ENCODE peak calls at places on chromosomes 7 and 10, in seven cellular contexts. One of them, this sample, is unnamed.

GRCh38 chr7:75642810-75643486 is 95.8 kb downstream of the HIP1 start:
- DNase-seq in H1: peak
- DNase-seq in HCT116: peak
- DNase-seq in K562: peak
- DNase-seq in SK-N-SH: peak
- DNase-seq in GM12878: peak
- DNase-seq in HepG2: peak
- DNase-seq in this sample: peak

GRCh38 chr10:87603196-87603595 is 56.5 kb upstream of the PAPSS2 start:
- DNase-seq in H1: no peak
- DNase-seq in HCT116: no peak
- DNase-seq in K562: no peak
- DNase-seq in SK-N-SH: no peak
- DNase-seq in GM12878: no peak
- DNase-seq in HepG2: no peak
- DNase-seq in this sample: no peak

GRCh38 chr7:25481891-25482290 is 253.6 kb upstream of the NPVF start:
- DNase-seq in H1: no peak
- DNase-seq in HCT116: no peak
- DNase-seq in K562: no peak
- DNase-seq in SK-N-SH: no peak
- DNase-seq in GM12878: no peak
- DNase-seq in HepG2: no peak
- DNase-seq in this sample: no peak

GRCh38 chr10:46523881-46524470 is 32.5 kb downstream of the GPRIN2 start:
- DNase-seq in H1: no peak
- DNase-seq in HCT116: peak
- DNase-seq in K562: no peak
- DNase-seq in SK-N-SH: peak
- DNase-seq in GM12878: no peak
- DNase-seq in HepG2: no peak
- DNase-seq in this sample: no peak

GRCh38 chr7:157000741-157001653 is 9.5 kb downstream of the MNX1 start:
- DNase-seq in H1: peak
- DNase-seq in HCT116: no peak
- DNase-seq in K562: no peak
- DNase-seq in SK-N-SH: peak
- DNase-seq in GM12878: no peak
- DNase-seq in HepG2: no peak
- DNase-seq in this sample: no peak

GRCh38 chr7:46927131-46927810 is 654.6 kb downstream of the TNS3 start:
- DNase-seq in H1: no peak
- DNase-seq in HCT116: no peak
- DNase-seq in K562: no peak
- DNase-seq in SK-N-SH: no peak
- DNase-seq in GM12878: no peak
- DNase-seq in HepG2: no peak
- DNase-seq in this sample: no peak

GRCh38 chr7:16428672-16429071 is 7.3 kb upstream of the CRPPA start:
- DNase-seq in H1: no peak
- DNase-seq in HCT116: no peak
- DNase-seq in K562: no peak
- DNase-seq in SK-N-SH: no peak
- DNase-seq in GM12878: no peak
- DNase-seq in HepG2: no peak
- DNase-seq in this sample: no peak

GRCh38 chr7:46006212-46006611 is 85.1 kb upstream of the IGFBP3 start:
- DNase-seq in H1: no peak
- DNase-seq in HCT116: no peak
- DNase-seq in K562: no peak
- DNase-seq in SK-N-SH: no peak
- DNase-seq in GM12878: no peak
- DNase-seq in HepG2: no peak
- DNase-seq in this sample: peak

GRCh38 chr7:73809454-73810090 is 21.2 kb upstream of the CLDN4 start:
- DNase-seq in H1: no peak
- DNase-seq in HCT116: peak
- DNase-seq in K562: no peak
- DNase-seq in SK-N-SH: peak
- DNase-seq in GM12878: no peak
- DNase-seq in HepG2: no peak
- DNase-seq in this sample: no peak

GRCh38 chr10:7853226-7853891 is 35.1 kb downstream of the TAF3 start:
- DNase-seq in H1: no peak
- DNase-seq in HCT116: no peak
- DNase-seq in K562: no peak
- DNase-seq in SK-N-SH: no peak
- DNase-seq in GM12878: no peak
- DNase-seq in HepG2: no peak
- DNase-seq in this sample: no peak

GRCh38 chr10:49152663-49153062 is 18.8 kb upstream of the FAM170B start:
- DNase-seq in H1: no peak
- DNase-seq in HCT116: no peak
- DNase-seq in K562: no peak
- DNase-seq in SK-N-SH: no peak
- DNase-seq in GM12878: no peak
- DNase-seq in HepG2: no peak
- DNase-seq in this sample: no peak

GRCh38 chr10:74332398-74332797 is 181.4 kb downstream of the ADK start:
- DNase-seq in H1: no peak
- DNase-seq in HCT116: no peak
- DNase-seq in K562: no peak
- DNase-seq in SK-N-SH: no peak
- DNase-seq in GM12878: no peak
- DNase-seq in HepG2: no peak
- DNase-seq in this sample: no peak

GRCh38 chr10:3239066-3239919 is 66.7 kb upstream of the PITRM1 start:
- DNase-seq in H1: peak
- DNase-seq in HCT116: peak
- DNase-seq in K562: peak
- DNase-seq in SK-N-SH: peak
- DNase-seq in GM12878: no peak
- DNase-seq in HepG2: peak
- DNase-seq in this sample: peak

DNA sequence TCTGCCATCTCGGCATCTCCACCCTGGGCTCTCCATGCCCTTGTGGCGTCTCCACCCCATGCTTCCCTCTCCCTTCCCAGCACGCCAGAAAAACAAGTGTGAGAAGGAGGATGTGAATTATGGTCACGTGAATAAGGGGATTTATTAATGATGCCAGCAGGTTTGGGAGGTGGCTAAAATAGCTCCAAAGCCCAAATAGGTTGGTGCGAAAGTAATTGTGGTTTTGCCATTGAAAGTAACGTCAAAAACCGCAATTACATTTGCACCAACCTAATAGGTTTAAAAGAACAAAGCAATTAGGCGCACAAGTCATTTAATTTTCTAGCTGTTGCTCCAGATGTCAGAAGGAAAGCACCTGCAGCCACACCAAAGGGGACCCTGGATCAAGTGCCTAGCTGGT is 224.4 kb upstream of the PPP2R2D start:
- DNase-seq in H1: no peak
- DNase-seq in HCT116: no peak
- DNase-seq in K562: no peak
- DNase-seq in SK-N-SH: no peak
- DNase-seq in GM12878: no peak
- DNase-seq in HepG2: no peak
- DNase-seq in this sample: no peak
- TF ChIP-seq JUND in H1: no peak
- TF ChIP-seq JUND in HCT116: no peak
- TF ChIP-seq JUND in K562: no peak
- TF ChIP-seq JUND in SK-N-SH: no peak
- TF ChIP-seq JUND in GM12878: no peak
- TF ChIP-seq JUND in HepG2: no peak
- TF ChIP-seq JUND in this sample: no peak

GRCh38 chr7:37285701-37286475 is 162.8 kb downstream of the ELMO1 start:
- DNase-seq in H1: no peak
- DNase-seq in HCT116: no peak
- DNase-seq in K562: no peak
- DNase-seq in SK-N-SH: no peak
- DNase-seq in GM12878: no peak
- DNase-seq in HepG2: no peak
- DNase-seq in this sample: no peak
- TF ChIP-seq JUND in H1: no peak
- TF ChIP-seq JUND in HCT116: no peak
- TF ChIP-seq JUND in K562: no peak
- TF ChIP-seq JUND in SK-N-SH: no peak
- TF ChIP-seq JUND in GM12878: no peak
- TF ChIP-seq JUND in HepG2: no peak
- TF ChIP-seq JUND in this sample: no peak

GRCh38 chr7:93836111-93836510 is 54.4 kb downstream of the TFPI2 start:
- DNase-seq in H1: no peak
- DNase-seq in HCT116: no peak
- DNase-seq in K562: no peak
- DNase-seq in SK-N-SH: no peak
- DNase-seq in GM12878: no peak
- DNase-seq in HepG2: no peak
- DNase-seq in this sample: no peak
- TF ChIP-seq JUND in H1: no peak
- TF ChIP-seq JUND in HCT116: no peak
- TF ChIP-seq JUND in K562: no peak
- TF ChIP-seq JUND in SK-N-SH: no peak
- TF ChIP-seq JUND in GM12878: no peak
- TF ChIP-seq JUND in HepG2: no peak
- TF ChIP-seq JUND in this sample: no peak

DNA sequence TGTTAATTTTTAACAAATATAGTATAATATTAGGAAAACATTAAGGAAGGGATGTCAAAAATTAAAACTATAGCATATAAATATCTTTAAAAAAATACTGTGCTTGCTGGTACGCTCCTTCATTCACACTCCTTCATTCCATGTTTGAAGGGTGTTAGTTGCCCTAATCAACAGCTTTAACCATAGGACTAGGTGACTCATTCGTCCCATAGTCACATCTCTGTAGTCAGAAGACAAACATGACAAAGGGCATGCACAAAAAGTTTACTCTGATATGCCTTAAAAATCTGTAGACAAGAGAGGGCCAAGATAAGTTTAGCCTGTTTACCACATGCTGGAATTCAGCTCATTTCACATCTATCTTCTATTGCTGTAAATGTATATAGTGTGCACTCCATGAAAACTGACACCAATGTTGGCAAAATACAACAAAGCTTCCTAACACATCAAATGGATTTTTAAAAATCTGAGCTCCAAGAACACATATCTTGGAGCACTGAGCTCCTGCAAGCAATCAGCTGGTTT is 628 bp downstream of the FAM13C start:
- DNase-seq in H1: no peak
- DNase-seq in HCT116: no peak
- DNase-seq in K562: no peak
- DNase-seq in SK-N-SH: no peak
- DNase-seq in GM12878: no peak
- DNase-seq in HepG2: peak
- DNase-seq in this sample: no peak
- TF ChIP-seq JUND in H1: no peak
- TF ChIP-seq JUND in HCT116: no peak
- TF ChIP-seq JUND in K562: no peak
- TF ChIP-seq JUND in SK-N-SH: no peak
- TF ChIP-seq JUND in GM12878: no peak
- TF ChIP-seq JUND in HepG2: no peak
- TF ChIP-seq JUND in this sample: no peak

GRCh38 chr10:133364645-133365431 is 7.0 kb upstream of the FUOM start:
- DNase-seq in H1: no peak
- DNase-seq in HCT116: no peak
- DNase-seq in K562: no peak
- DNase-seq in SK-N-SH: no peak
- DNase-seq in GM12878: no peak
- DNase-seq in HepG2: no peak
- DNase-seq in this sample: no peak
- TF ChIP-seq JUND in H1: no peak
- TF ChIP-seq JUND in HCT116: no peak
- TF ChIP-seq JUND in K562: no peak
- TF ChIP-seq JUND in SK-N-SH: no peak
- TF ChIP-seq JUND in GM12878: no peak
- TF ChIP-seq JUND in HepG2: no peak
- TF ChIP-seq JUND in this sample: no peak

DNA sequence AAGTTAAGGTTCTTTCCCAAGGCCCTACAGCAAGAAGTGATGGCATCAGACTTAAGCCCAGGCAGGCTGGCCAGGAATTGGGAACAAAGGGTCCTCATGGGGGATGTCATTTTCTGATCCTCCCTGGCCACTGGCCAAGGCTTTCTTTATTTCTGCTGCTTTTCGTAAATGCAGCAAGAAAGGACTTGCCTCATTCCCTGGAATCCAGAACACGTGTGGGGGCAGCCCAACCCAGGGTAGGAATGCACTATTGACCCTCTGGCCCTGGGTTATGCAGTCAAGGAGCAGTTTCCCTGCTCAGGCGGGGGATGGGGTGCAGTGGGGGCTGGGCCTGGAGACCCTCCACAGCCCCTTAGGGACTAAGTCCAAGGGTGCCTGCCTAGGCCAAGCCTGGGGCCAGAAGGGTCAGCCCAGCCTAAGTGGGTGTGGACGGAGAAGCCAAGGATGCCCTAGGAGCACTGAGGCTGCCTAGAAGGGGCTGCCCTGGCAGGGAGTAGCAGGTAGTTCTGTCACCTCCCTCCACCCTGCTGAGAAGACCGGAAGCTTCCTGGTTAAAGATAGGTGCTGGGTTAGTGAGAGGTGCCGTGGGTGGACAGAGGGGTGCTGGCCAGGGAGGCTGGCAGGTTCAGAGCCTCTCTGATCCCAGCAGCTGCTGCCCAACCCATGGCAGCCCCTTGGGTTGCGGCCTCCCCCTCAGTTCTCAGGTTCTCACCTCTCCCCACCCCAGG is 179.2 kb downstream of the SH3PXD2A start:
- DNase-seq in H1: no peak
- DNase-seq in HCT116: no peak
- DNase-seq in K562: no peak
- DNase-seq in SK-N-SH: no peak
- DNase-seq in GM12878: no peak
- DNase-seq in HepG2: no peak
- DNase-seq in this sample: no peak
- TF ChIP-seq JUND in H1: no peak
- TF ChIP-seq JUND in HCT116: no peak
- TF ChIP-seq JUND in K562: no peak
- TF ChIP-seq JUND in SK-N-SH: no peak
- TF ChIP-seq JUND in GM12878: no peak
- TF ChIP-seq JUND in HepG2: no peak
- TF ChIP-seq JUND in this sample: no peak

DNA sequence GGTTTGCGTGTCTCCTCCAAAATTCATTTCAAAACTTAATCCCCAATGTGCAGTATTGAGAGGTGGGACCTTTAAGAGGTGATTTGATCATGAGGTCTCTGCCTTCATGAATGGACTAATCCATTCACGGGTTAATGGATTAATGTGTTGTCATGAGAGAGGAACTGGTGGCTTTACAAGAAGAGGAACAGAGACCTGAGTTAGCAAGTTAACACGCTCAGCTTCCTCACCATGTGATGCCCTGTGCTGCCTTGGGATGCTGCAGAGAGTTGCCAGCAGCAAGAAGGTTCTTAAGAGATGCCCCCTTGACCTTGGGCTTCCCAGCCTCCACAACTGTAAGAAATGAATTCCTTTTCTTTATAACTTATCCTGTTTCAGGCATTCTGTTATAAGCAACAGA is 3.7 kb upstream of the TCTN3 start:
- DNase-seq in H1: no peak
- DNase-seq in HCT116: no peak
- DNase-seq in K562: no peak
- DNase-seq in SK-N-SH: no peak
- DNase-seq in GM12878: peak
- DNase-seq in HepG2: no peak
- DNase-seq in this sample: no peak
- TF ChIP-seq JUND in H1: no peak
- TF ChIP-seq JUND in HCT116: no peak
- TF ChIP-seq JUND in K562: no peak
- TF ChIP-seq JUND in SK-N-SH: no peak
- TF ChIP-seq JUND in GM12878: no peak
- TF ChIP-seq JUND in HepG2: no peak
- TF ChIP-seq JUND in this sample: no peak

GRCh38 chr10:99850767-99851127 is 68.3 kb downstream of the ABCC2 start:
- DNase-seq in H1: no peak
- DNase-seq in HCT116: no peak
- DNase-seq in K562: no peak
- DNase-seq in SK-N-SH: no peak
- DNase-seq in GM12878: no peak
- DNase-seq in HepG2: no peak
- DNase-seq in this sample: no peak
- TF ChIP-seq JUND in H1: no peak
- TF ChIP-seq JUND in HCT116: no peak
- TF ChIP-seq JUND in K562: no peak
- TF ChIP-seq JUND in SK-N-SH: no peak
- TF ChIP-seq JUND in GM12878: no peak
- TF ChIP-seq JUND in HepG2: no peak
- TF ChIP-seq JUND in this sample: no peak